ENCODE peak calls at places on chromosomes 1 and 21, in eight cellular contexts. D, R, Y, M, O, F, C and B are unnamed samples.

GRCh38 chr1:46558966-46559365 is 7.5 kb upstream of the KNCN start:
- DNase-seq in D (no peak), R (peak; percentile 13), Y (no peak), M (no peak), O (no peak), F (no peak), C (no peak), B (no peak)

GRCh38 chr1:226607268-226607660 is 58.7 kb downstream of the STUM start:
- DNase-seq in D (no peak), R (no peak), Y (no peak), M (no peak), O (no peak), F (no peak), C (no peak), B (no peak)

GRCh38 chr1:89598450-89599331 is 34.2 kb upstream of the LRRC8C start:
- DNase-seq in D (no peak), R (no peak), Y (peak; percentile 10), M (no peak), O (peak; percentile 10), F (no peak), C (no peak), B (no peak)

GRCh38 chr21:43290529-43291346 is 121.9 kb downstream of the CRYAA start:
- DNase-seq in D (no peak), R (peak; percentile 23), Y (no peak), M (no peak), O (peak; percentile 20), F (no peak), C (no peak), B (no peak)

GRCh38 chr1:228350831-228351781 is 55.5 kb downstream of the TRIM11 start:
- DNase-seq in D (no peak), R (peak; percentile 21), Y (no peak), M (no peak), O (no peak), F (peak; percentile 55), C (no peak), B (no peak)

GRCh38 chr1:248872752-248873408 is 14.0 kb upstream of the ZNF692 start:
- DNase-seq in D (no peak), R (peak; percentile 66), Y (peak; percentile 80), M (peak; percentile 61), O (peak; percentile 62), F (peak; percentile 86), C (peak; percentile 76), B (peak; percentile 72)

GRCh38 chr1:240803151-240803550 is 191.2 kb upstream of the GREM2 start:
- DNase-seq in D (no peak), R (no peak), Y (no peak), M (no peak), O (no peak), F (no peak), C (peak; percentile 76), B (no peak)

GRCh38 chr1:48873944-48874343 is 97.3 kb upstream of the BEND5 start:
- DNase-seq in D (no peak), R (no peak), Y (no peak), M (no peak), O (no peak), F (no peak), C (no peak), B (no peak)

GRCh38 chr1:76018045-76018444 is 56.5 kb upstream of the ST6GALNAC3 start:
- DNase-seq in D (no peak), R (no peak), Y (no peak), M (no peak), O (no peak), F (no peak), C (no peak), B (no peak)

GRCh38 chr21:44492572-44493385 is 37.5 kb downstream of the LRRC3 start:
- DNase-seq in D (no peak), R (no peak), Y (no peak), M (no peak), O (no peak), F (no peak), C (no peak), B (no peak)

GRCh38 chr1:1891349-1892078 is 627 bp upstream of the GNB1 start:
- DNase-seq in D (peak; percentile 74), R (peak; percentile 86), Y (peak; percentile 76), M (peak; percentile 87), O (peak; percentile 85), F (peak; percentile 89), C (peak; percentile 52), B (peak; percentile 71)

GRCh38 chr1:180923024-180923841 is 10.5 kb downstream of the KIAA1614 start:
- DNase-seq in D (no peak), R (no peak), Y (no peak), M (no peak), O (no peak), F (no peak), C (peak; percentile 45), B (peak; percentile 9)

GRCh38 chr1:67723620-67724019 is 38.6 kb downstream of the GADD45A start:
- DNase-seq in D (no peak), R (no peak), Y (no peak), M (no peak), O (no peak), F (no peak), C (peak; percentile 87), B (no peak)

GRCh38 chr1:22428672-22429071 is 23.0 kb upstream of the ZBTB40 start:
- DNase-seq in D (no peak), R (no peak), Y (peak; percentile 63), M (no peak), O (no peak), F (no peak), C (peak; percentile 51), B (no peak)

GRCh38 chr21:26966360-26966977 is 419 bp downstream of the ADAMTS5 start:
- DNase-seq in D (no peak), R (peak; percentile 28), Y (peak; percentile 6), M (peak; percentile 14), O (no peak), F (peak; percentile 69), C (peak; percentile 19), B (peak; percentile 27)

GRCh38 chr1:71565267-71565666 is 484.4 kb upstream of the ZRANB2 start:
- DNase-seq in D (no peak), R (peak; percentile 32), Y (no peak), M (no peak), O (no peak), F (no peak), C (peak; percentile 42), B (no peak)

GRCh38 chr1:63906053-63906704 is 132.4 kb downstream of the ROR1 start:
- DNase-seq in D (no peak), R (no peak), Y (no peak), M (peak; percentile 50), O (no peak), F (no peak), C (no peak), B (no peak)

GRCh38 chr1:69567847-69568434 is at the start of gene LRRC7:
- DNase-seq in D (no peak), R (peak; percentile 24), Y (no peak), M (peak; percentile 20), O (no peak), F (no peak), C (peak; percentile 23), B (peak; percentile 7)

DNA sequence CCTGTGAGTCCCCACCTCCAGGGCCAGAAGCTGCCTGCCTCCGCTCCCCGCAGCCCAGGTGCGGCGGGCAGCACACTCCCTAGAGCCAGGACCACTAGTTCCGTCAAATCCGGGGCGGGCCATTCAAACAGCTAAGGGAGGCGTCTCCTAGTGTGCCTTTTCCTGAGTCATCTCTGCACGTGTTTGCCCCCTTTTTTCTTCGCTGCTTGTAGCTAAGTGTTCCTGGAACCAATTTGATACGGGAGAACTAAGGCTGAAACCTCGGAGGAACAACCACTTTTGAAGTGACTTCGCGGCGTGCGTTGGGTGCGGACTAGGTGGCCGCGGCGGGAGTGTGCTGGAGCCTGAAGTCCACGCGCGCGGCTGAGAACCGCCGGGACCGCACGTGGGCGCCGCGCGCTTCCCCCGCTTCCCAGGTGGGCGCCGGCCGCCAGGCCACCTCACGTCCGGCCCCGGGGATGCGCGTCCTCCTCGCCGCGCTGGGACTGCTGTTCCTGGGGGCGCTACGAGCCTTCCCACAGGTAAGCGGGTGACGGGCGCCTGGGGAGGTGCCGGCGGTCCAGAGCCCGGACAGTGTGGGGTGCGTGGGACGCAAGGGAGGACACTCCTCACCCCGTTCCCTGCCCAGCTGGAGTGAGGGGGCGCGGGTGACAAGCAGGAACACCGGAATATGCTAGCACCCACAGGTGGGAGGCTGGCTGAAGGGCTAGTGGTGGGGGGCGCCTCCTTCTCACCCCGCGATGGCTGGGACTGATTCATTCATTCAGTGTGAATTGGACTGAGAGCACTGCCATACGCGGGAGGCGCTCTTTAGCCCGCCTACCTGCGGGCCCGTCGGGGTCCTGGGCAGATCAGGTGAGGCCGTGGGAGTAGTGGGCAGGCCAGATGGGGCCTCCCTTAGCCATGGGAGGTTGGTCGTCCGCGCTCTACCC is at the start of gene TNFRSF8:
- DNase-seq in D (no peak), R (no peak), Y (peak; percentile 23), M (no peak), O (peak; percentile 85), F (no peak), C (peak; percentile 50), B (no peak)
- H3K27ac ChIP-seq in D (no peak within 1 kb of the TSS), R (no peak within 1 kb of the TSS), Y (no peak within 1 kb of the TSS), M (no peak within 1 kb of the TSS), O (peak within 1 kb of the TSS; percentile 58), F (no peak within 1 kb of the TSS), C (no peak within 1 kb of the TSS), B (no peak within 1 kb of the TSS)

GRCh38 chr1:28744184-28744583 is 7.4 kb downstream of the YTHDF2 start:
- DNase-seq in D (no peak), R (no peak), Y (peak; percentile 17), M (no peak), O (no peak), F (no peak), C (no peak), B (no peak)

GRCh38 chr1:28736450-28737244 is at the start of gene YTHDF2:
- DNase-seq in D (peak; percentile 98), R (peak; percentile 98), Y (peak; percentile 97), M (peak; percentile 96), O (peak; percentile 98), F (peak; percentile 98), C (peak; percentile 96), B (peak; percentile 98)

GRCh38 chr1:28737245-28738137 is 751 bp downstream of the YTHDF2 start:
- DNase-seq in D (peak; percentile 16), R (peak; percentile 39), Y (peak; percentile 37), M (peak; percentile 28), O (peak; percentile 57), F (peak; percentile 66), C (peak; percentile 54), B (peak; percentile 51)

GRCh38 chr1:28735961-28736449 is 735 bp upstream of the YTHDF2 start:
- DNase-seq in D (no peak), R (no peak), Y (no peak), M (no peak), O (no peak), F (no peak), C (peak; percentile 23), B (no peak)

GRCh38 chr1:28740118-28740517 is 3.4 kb downstream of the YTHDF2 start:
- DNase-seq in D (no peak), R (no peak), Y (no peak), M (no peak), O (no peak), F (no peak), C (no peak), B (no peak)
- H3K4me3 ChIP-seq in D (no peak overlapping the region), R (no peak overlapping the region), Y (no peak overlapping the region), M (no peak overlapping the region), O (peak overlapping the region; percentile 93), F (no peak overlapping the region), C (no peak overlapping the region), B (no peak overlapping the region)

GRCh38 chr1:151704246-151704645 is 12.4 kb downstream of the CELF3 start:
- DNase-seq in D (no peak), R (no peak), Y (no peak), M (no peak), O (no peak), F (no peak), C (no peak), B (no peak)
- H3K27ac ChIP-seq in D (no peak overlapping the region), R (no peak overlapping the region), Y (no peak overlapping the region), M (no peak overlapping the region), O (no peak overlapping the region), F (no peak overlapping the region), C (no peak overlapping the region), B (no peak overlapping the region)

GRCh38 chr1:112390775-112391602 is 5.0 kb upstream of the CTTNBP2NL start:
- DNase-seq in D (peak; percentile 63), R (peak; percentile 86), Y (peak; percentile 75), M (peak; percentile 86), O (peak; percentile 83), F (peak; percentile 96), C (peak; percentile 85), B (peak; percentile 92)
- H3K4me3 ChIP-seq in D (no peak overlapping the region), R (peak overlapping the region; percentile 59), Y (peak overlapping the region; percentile 35), M (peak overlapping the region; percentile 37), O (peak overlapping the region; percentile 50), F (peak overlapping the region; percentile 44), C (peak overlapping the region; percentile 25), B (peak overlapping the region; percentile 18)